ENCODE peak calls at places on chromosomes 2 and 18, in five cellular contexts. Y is AG09309, J is tibial nerve, O is K562, Z is cardiac fibroblast. L is an unnamed sample.

GRCh38 chr18:77820472-77820871 is 570.8 kb downstream of the GALR1 start:
- DNase-seq in O (no peak), Y (no peak), Z (no peak), J (no peak), L (no peak)

GRCh38 chr2:59732861-59733603 is 820.4 kb downstream of the BCL11A start:
- DNase-seq in Y (no peak), O (no peak), Z (no peak), J (no peak), L (no peak)

GRCh38 chr2:166344286-166345113 is 31.2 kb downstream of the SCN9A start:
- DNase-seq in Y (peak), O (no peak), J (no peak), Z (peak), L (peak)

GRCh38 chr2:46179037-46179621 is 118.1 kb upstream of the EPAS1 start:
- DNase-seq in Z (peak), O (peak), Y (peak), J (peak), L (peak)

GRCh38 chr2:73113634-73113958 is 848 bp upstream of the RAB11FIP5 start:
- DNase-seq in Y (no peak), Z (no peak), O (no peak), J (no peak), L (no peak)

GRCh38 chr2:227474406-227474805 is 2.5 kb downstream of the AGFG1 start:
- DNase-seq in J (no peak), Y (no peak), O (no peak), Z (no peak), L (no peak)

GRCh38 chr2:33406622-33407021 is 69.8 kb upstream of the RASGRP3 start:
- DNase-seq in J (no peak), O (no peak), Z (no peak), Y (no peak), L (peak)

GRCh38 chr18:64103979-64104378 is 44.9 kb downstream of the LINC00305 start:
- DNase-seq in O (no peak), Y (no peak), J (no peak), Z (no peak), L (no peak)

GRCh38 chr2:149021271-149021719 is 17.2 kb upstream of the LYPD6B start:
- DNase-seq in O (no peak), J (no peak), Y (no peak), Z (no peak), L (no peak)

GRCh38 chr2:209577376-209578357 is 153.8 kb downstream of the MAP2 start:
- DNase-seq in O (no peak), J (no peak), Z (peak), Y (no peak), L (peak)

GRCh38 chr2:241865957-241866858 is 3.3 kb upstream of the RTP5 start:
- DNase-seq in O (peak), Y (no peak), Z (peak), J (no peak), L (no peak)

GRCh38 chr2:109138449-109138848 is 9.4 kb downstream of the SH3RF3 start:
- DNase-seq in J (no peak), O (no peak), Z (no peak), Y (no peak), L (no peak)

DNA sequence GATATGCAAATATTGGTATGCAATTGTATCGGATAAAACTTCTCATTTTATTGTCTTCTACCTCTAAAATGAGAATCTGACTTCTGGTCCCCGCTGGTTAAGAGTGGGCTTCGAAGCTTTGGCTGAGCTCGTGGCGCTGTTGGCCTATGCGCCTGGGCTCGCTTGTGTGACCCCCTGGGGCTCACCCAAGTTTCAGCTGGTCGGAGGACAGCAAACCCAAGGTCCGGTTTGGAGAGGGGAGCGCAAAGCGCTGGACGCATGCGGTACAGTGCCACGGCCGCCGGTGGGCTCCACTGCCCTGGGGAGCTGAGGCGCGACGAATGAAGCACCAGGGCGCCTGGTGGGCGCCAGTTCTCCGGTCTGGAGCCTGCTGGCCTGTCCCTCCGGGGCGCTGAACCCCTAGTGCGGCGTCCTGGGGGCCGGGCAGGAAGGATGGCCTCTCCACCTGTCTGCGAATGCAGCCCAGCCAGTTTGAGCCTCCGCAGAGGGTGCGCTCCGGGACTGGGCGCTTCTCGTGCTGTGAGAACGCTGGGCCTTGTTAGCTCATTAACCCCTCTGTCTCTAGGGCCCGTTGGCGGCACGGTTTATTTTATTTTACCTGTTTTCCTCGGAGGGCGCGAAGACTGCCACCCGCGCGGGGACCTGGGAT is 10.3 kb downstream of the MEIS1 start:
- DNase-seq in O (no peak), Z (no peak), Y (no peak), J (no peak), L (peak)
- H3K4me3 ChIP-seq in O (no peak), Z (peak), Y (no peak), J (peak), L (peak)

GRCh38 chr18:9669016-9669415 is 39.1 kb upstream of the RAB31 start:
- DNase-seq in Z (no peak), O (no peak), Y (no peak), J (no peak), L (no peak)
- TF ChIP-seq CTCF in Z (no peak), O (no peak), Y (no peak), J (no peak), L (no peak)

DNA sequence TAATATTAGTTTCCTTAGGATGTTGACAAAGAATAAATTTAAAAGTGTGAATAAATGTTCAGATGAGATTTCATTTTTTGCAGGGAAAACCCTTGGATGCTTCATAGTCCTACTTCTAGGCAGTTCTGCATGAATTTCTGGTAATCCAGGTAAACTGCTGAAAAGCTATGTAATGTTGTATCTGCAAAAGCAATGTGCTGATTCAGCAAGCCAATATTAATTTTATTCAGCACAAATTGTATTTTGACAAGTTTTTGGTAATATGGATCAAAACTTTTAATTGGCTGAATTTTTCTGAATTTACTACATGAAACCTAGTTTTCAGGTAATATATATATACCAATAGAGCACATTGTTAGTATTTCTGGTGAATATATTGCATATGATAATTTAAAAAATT is 17.8 kb upstream of the RBBP8 start:
- DNase-seq in O (no peak), Z (no peak), J (no peak), Y (no peak), L (no peak)
- H3K4me3 ChIP-seq in O (no peak), Z (no peak), J (no peak), Y (no peak), L (no peak)

GRCh38 chr2:130822766-130823165 is 13.9 kb upstream of the ARHGEF4 start:
- DNase-seq in Z (no peak), Y (no peak), J (no peak), O (no peak), L (no peak)

GRCh38 chr2:130821867-130822266 is 14.8 kb upstream of the ARHGEF4 start:
- DNase-seq in J (no peak), O (no peak), Y (no peak), Z (no peak), L (no peak)

GRCh38 chr2:130819915-130820861 is 16.5 kb upstream of the ARHGEF4 start:
- DNase-seq in O (no peak), J (no peak), Y (no peak), Z (no peak), L (no peak)

GRCh38 chr2:130818809-130819208 is 17.9 kb upstream of the ARHGEF4 start:
- DNase-seq in O (no peak), Z (no peak), J (no peak), Y (no peak), L (no peak)

GRCh38 chr2:130819226-130819914 is 17.3 kb upstream of the ARHGEF4 start:
- DNase-seq in O (no peak), Y (no peak), Z (no peak), J (no peak), L (no peak)
- TF ChIP-seq CTCF in O (no peak), Y (no peak), Z (no peak), J (no peak), L (no peak)